ENCODE peak calls at places on chromosomes 3 and 15, in ten cellular contexts. One of them, this sample, is unnamed.

GRCh38 chr3:197337214-197337613 is 38.8 kb upstream of the DLG1 start:
- DNase-seq in GM13976: no peak
- DNase-seq in tibial artery: no peak
- DNase-seq in astrocyte: no peak
- DNase-seq in psoas muscle: no peak
- DNase-seq in glutamatergic neuron: no peak
- DNase-seq in AG10803: no peak
- DNase-seq in Calu3: no peak
- DNase-seq in heart right ventricle: no peak
- DNase-seq in left lung: no peak
- DNase-seq in this sample: no peak

GRCh38 chr3:13123765-13124164 is 50.5 kb upstream of the IQSEC1 start:
- DNase-seq in GM13976: no peak
- DNase-seq in tibial artery: peak
- DNase-seq in astrocyte: no peak
- DNase-seq in psoas muscle: no peak
- DNase-seq in glutamatergic neuron: no peak
- DNase-seq in AG10803: no peak
- DNase-seq in Calu3: no peak
- DNase-seq in heart right ventricle: no peak
- DNase-seq in left lung: no peak
- DNase-seq in this sample: no peak

GRCh38 chr3:196192036-196193001 is 18.9 kb downstream of the ZDHHC19 start:
- DNase-seq in GM13976: peak
- DNase-seq in tibial artery: no peak
- DNase-seq in astrocyte: no peak
- DNase-seq in psoas muscle: peak
- DNase-seq in glutamatergic neuron: no peak
- DNase-seq in AG10803: no peak
- DNase-seq in Calu3: no peak
- DNase-seq in heart right ventricle: no peak
- DNase-seq in left lung: no peak
- DNase-seq in this sample: peak

GRCh38 chr3:17740703-17741102 is 1.7 kb downstream of the TBC1D5 start:
- DNase-seq in GM13976: no peak
- DNase-seq in tibial artery: no peak
- DNase-seq in astrocyte: peak
- DNase-seq in psoas muscle: no peak
- DNase-seq in glutamatergic neuron: no peak
- DNase-seq in AG10803: peak
- DNase-seq in Calu3: peak
- DNase-seq in heart right ventricle: no peak
- DNase-seq in left lung: no peak
- DNase-seq in this sample: no peak

GRCh38 chr3:49674491-49674983 is 386 bp downstream of the APEH start:
- DNase-seq in GM13976: no peak
- DNase-seq in tibial artery: no peak
- DNase-seq in astrocyte: no peak
- DNase-seq in psoas muscle: no peak
- DNase-seq in glutamatergic neuron: no peak
- DNase-seq in AG10803: no peak
- DNase-seq in Calu3: no peak
- DNase-seq in heart right ventricle: peak
- DNase-seq in left lung: no peak
- DNase-seq in this sample: peak

GRCh38 chr3:151452346-151452745 is 8.5 kb downstream of the IGSF10 start:
- DNase-seq in GM13976: no peak
- DNase-seq in tibial artery: no peak
- DNase-seq in astrocyte: no peak
- DNase-seq in psoas muscle: no peak
- DNase-seq in glutamatergic neuron: no peak
- DNase-seq in AG10803: no peak
- DNase-seq in Calu3: no peak
- DNase-seq in heart right ventricle: no peak
- DNase-seq in left lung: no peak
- DNase-seq in this sample: no peak

GRCh38 chr3:171334465-171334811 is 125.8 kb downstream of the TNIK start:
- DNase-seq in GM13976: no peak
- DNase-seq in tibial artery: no peak
- DNase-seq in astrocyte: peak
- DNase-seq in psoas muscle: peak
- DNase-seq in glutamatergic neuron: no peak
- DNase-seq in AG10803: no peak
- DNase-seq in Calu3: peak
- DNase-seq in heart right ventricle: peak
- DNase-seq in left lung: peak
- DNase-seq in this sample: no peak

GRCh38 chr3:174270841-174271240 is 588.3 kb upstream of the NAALADL2 start:
- DNase-seq in GM13976: no peak
- DNase-seq in tibial artery: no peak
- DNase-seq in astrocyte: peak
- DNase-seq in psoas muscle: no peak
- DNase-seq in glutamatergic neuron: no peak
- DNase-seq in AG10803: peak
- DNase-seq in Calu3: no peak
- DNase-seq in heart right ventricle: no peak
- DNase-seq in left lung: no peak
- DNase-seq in this sample: no peak

GRCh38 chr15:82314769-82315518 is 34.3 kb downstream of the GOLGA6L10 start:
- DNase-seq in GM13976: no peak
- DNase-seq in tibial artery: peak
- DNase-seq in astrocyte: no peak
- DNase-seq in psoas muscle: no peak
- DNase-seq in glutamatergic neuron: no peak
- DNase-seq in AG10803: no peak
- DNase-seq in Calu3: no peak
- DNase-seq in heart right ventricle: no peak
- DNase-seq in left lung: no peak
- DNase-seq in this sample: no peak

GRCh38 chr15:82901114-82901805 is 51.3 kb downstream of the HOMER2 start:
- DNase-seq in GM13976: no peak
- DNase-seq in tibial artery: no peak
- DNase-seq in astrocyte: no peak
- DNase-seq in psoas muscle: no peak
- DNase-seq in glutamatergic neuron: no peak
- DNase-seq in AG10803: no peak
- DNase-seq in Calu3: no peak
- DNase-seq in heart right ventricle: no peak
- DNase-seq in left lung: no peak
- DNase-seq in this sample: no peak

GRCh38 chr3:42582474-42583070 is 805 bp upstream of the SEC22C start:
- DNase-seq in GM13976: no peak
- DNase-seq in tibial artery: no peak
- DNase-seq in astrocyte: no peak
- DNase-seq in psoas muscle: no peak
- DNase-seq in glutamatergic neuron: no peak
- DNase-seq in AG10803: no peak
- DNase-seq in Calu3: no peak
- DNase-seq in heart right ventricle: no peak
- DNase-seq in left lung: no peak
- DNase-seq in this sample: no peak

GRCh38 chr3:89841041-89841440 is 733.6 kb downstream of the EPHA3 start:
- DNase-seq in GM13976: no peak
- DNase-seq in tibial artery: no peak
- DNase-seq in astrocyte: no peak
- DNase-seq in psoas muscle: no peak
- DNase-seq in glutamatergic neuron: no peak
- DNase-seq in AG10803: no peak
- DNase-seq in Calu3: no peak
- DNase-seq in heart right ventricle: no peak
- DNase-seq in left lung: no peak
- DNase-seq in this sample: no peak

GRCh38 chr3:146892041-146892440 is 286.9 kb upstream of the PLSCR5 start:
- DNase-seq in GM13976: no peak
- DNase-seq in tibial artery: no peak
- DNase-seq in astrocyte: no peak
- DNase-seq in psoas muscle: no peak
- DNase-seq in glutamatergic neuron: no peak
- DNase-seq in AG10803: no peak
- DNase-seq in Calu3: no peak
- DNase-seq in heart right ventricle: no peak
- DNase-seq in left lung: no peak
- DNase-seq in this sample: no peak

GRCh38 chr3:149291178-149291577 is 42.3 kb downstream of the TM4SF18 start:
- DNase-seq in GM13976: peak
- DNase-seq in tibial artery: no peak
- DNase-seq in astrocyte: no peak
- DNase-seq in psoas muscle: no peak
- DNase-seq in glutamatergic neuron: no peak
- DNase-seq in AG10803: no peak
- DNase-seq in Calu3: no peak
- DNase-seq in heart right ventricle: no peak
- DNase-seq in left lung: no peak
- DNase-seq in this sample: peak

GRCh38 chr3:152508705-152509104 is 240.0 kb downstream of the MBNL1 start:
- DNase-seq in GM13976: no peak
- DNase-seq in tibial artery: no peak
- DNase-seq in astrocyte: no peak
- DNase-seq in psoas muscle: no peak
- DNase-seq in glutamatergic neuron: no peak
- DNase-seq in AG10803: no peak
- DNase-seq in Calu3: no peak
- DNase-seq in heart right ventricle: no peak
- DNase-seq in left lung: no peak
- DNase-seq in this sample: no peak

GRCh38 chr15:58309993-58310928 is 121.5 kb upstream of the LIPC start:
- DNase-seq in GM13976: no peak
- DNase-seq in tibial artery: peak
- DNase-seq in astrocyte: no peak
- DNase-seq in psoas muscle: no peak
- DNase-seq in glutamatergic neuron: no peak
- DNase-seq in AG10803: no peak
- DNase-seq in Calu3: no peak
- DNase-seq in heart right ventricle: peak
- DNase-seq in left lung: peak
- DNase-seq in this sample: no peak

GRCh38 chr3:127440384-127440783 is 150.1 kb downstream of the TPRA1 start:
- DNase-seq in GM13976: no peak
- DNase-seq in tibial artery: no peak
- DNase-seq in astrocyte: no peak
- DNase-seq in psoas muscle: no peak
- DNase-seq in glutamatergic neuron: no peak
- DNase-seq in AG10803: no peak
- DNase-seq in Calu3: no peak
- DNase-seq in heart right ventricle: no peak
- DNase-seq in left lung: peak
- DNase-seq in this sample: no peak

GRCh38 chr3:172787019-172787418 is 36.5 kb downstream of the ECT2 start:
- DNase-seq in GM13976: no peak
- DNase-seq in tibial artery: no peak
- DNase-seq in astrocyte: no peak
- DNase-seq in psoas muscle: no peak
- DNase-seq in glutamatergic neuron: no peak
- DNase-seq in AG10803: no peak
- DNase-seq in Calu3: no peak
- DNase-seq in heart right ventricle: no peak
- DNase-seq in left lung: no peak
- DNase-seq in this sample: no peak
- TF ChIP-seq CTCF in GM13976: no peak
- TF ChIP-seq CTCF in tibial artery: no peak
- TF ChIP-seq CTCF in astrocyte: no peak
- TF ChIP-seq CTCF in psoas muscle: no peak
- TF ChIP-seq CTCF in glutamatergic neuron: no peak
- TF ChIP-seq CTCF in AG10803: no peak
- TF ChIP-seq CTCF in Calu3: no peak
- TF ChIP-seq CTCF in heart right ventricle: no peak
- TF ChIP-seq CTCF in left lung: no peak
- TF ChIP-seq CTCF in this sample: no peak

GRCh38 chr3:55718956-55719355 is 231.8 kb upstream of the WNT5A start:
- DNase-seq in GM13976: no peak
- DNase-seq in tibial artery: no peak
- DNase-seq in astrocyte: no peak
- DNase-seq in psoas muscle: no peak
- DNase-seq in glutamatergic neuron: no peak
- DNase-seq in AG10803: no peak
- DNase-seq in Calu3: no peak
- DNase-seq in heart right ventricle: no peak
- DNase-seq in left lung: no peak
- DNase-seq in this sample: no peak

GRCh38 chr3:55721716-55722484 is 234.8 kb upstream of the WNT5A start:
- DNase-seq in GM13976: peak
- DNase-seq in tibial artery: no peak
- DNase-seq in astrocyte: no peak
- DNase-seq in psoas muscle: no peak
- DNase-seq in glutamatergic neuron: no peak
- DNase-seq in AG10803: peak
- DNase-seq in Calu3: no peak
- DNase-seq in heart right ventricle: no peak
- DNase-seq in left lung: no peak
- DNase-seq in this sample: peak

GRCh38 chr3:55718475-55718874 is 231.4 kb upstream of the WNT5A start:
- DNase-seq in GM13976: no peak
- DNase-seq in tibial artery: no peak
- DNase-seq in astrocyte: peak
- DNase-seq in psoas muscle: no peak
- DNase-seq in glutamatergic neuron: no peak
- DNase-seq in AG10803: peak
- DNase-seq in Calu3: no peak
- DNase-seq in heart right ventricle: no peak
- DNase-seq in left lung: no peak
- DNase-seq in this sample: no peak

GRCh38 chr3:55719508-55719907 is 232.4 kb upstream of the WNT5A start:
- DNase-seq in GM13976: no peak
- DNase-seq in tibial artery: no peak
- DNase-seq in astrocyte: no peak
- DNase-seq in psoas muscle: no peak
- DNase-seq in glutamatergic neuron: no peak
- DNase-seq in AG10803: peak
- DNase-seq in Calu3: no peak
- DNase-seq in heart right ventricle: no peak
- DNase-seq in left lung: no peak
- DNase-seq in this sample: no peak

GRCh38 chr3:55720614-55721013 is 233.5 kb upstream of the WNT5A start:
- DNase-seq in GM13976: peak
- DNase-seq in tibial artery: no peak
- DNase-seq in astrocyte: peak
- DNase-seq in psoas muscle: no peak
- DNase-seq in glutamatergic neuron: no peak
- DNase-seq in AG10803: peak
- DNase-seq in Calu3: no peak
- DNase-seq in heart right ventricle: no peak
- DNase-seq in left lung: no peak
- DNase-seq in this sample: no peak
- TF ChIP-seq CTCF in GM13976: peak
- TF ChIP-seq CTCF in tibial artery: no peak
- TF ChIP-seq CTCF in astrocyte: peak
- TF ChIP-seq CTCF in psoas muscle: no peak
- TF ChIP-seq CTCF in glutamatergic neuron: no peak
- TF ChIP-seq CTCF in AG10803: peak
- TF ChIP-seq CTCF in Calu3: no peak
- TF ChIP-seq CTCF in heart right ventricle: peak
- TF ChIP-seq CTCF in left lung: no peak
- TF ChIP-seq CTCF in this sample: no peak

GRCh38 chr3:113878403-113878802 is 39.8 kb downstream of the GRAMD1C start:
- DNase-seq in GM13976: no peak
- DNase-seq in tibial artery: no peak
- DNase-seq in astrocyte: no peak
- DNase-seq in psoas muscle: no peak
- DNase-seq in glutamatergic neuron: no peak
- DNase-seq in AG10803: no peak
- DNase-seq in Calu3: no peak
- DNase-seq in heart right ventricle: no peak
- DNase-seq in left lung: no peak
- DNase-seq in this sample: no peak
- TF ChIP-seq CTCF in GM13976: no peak
- TF ChIP-seq CTCF in tibial artery: no peak
- TF ChIP-seq CTCF in astrocyte: no peak
- TF ChIP-seq CTCF in psoas muscle: no peak
- TF ChIP-seq CTCF in glutamatergic neuron: no peak
- TF ChIP-seq CTCF in AG10803: no peak
- TF ChIP-seq CTCF in Calu3: no peak
- TF ChIP-seq CTCF in heart right ventricle: no peak
- TF ChIP-seq CTCF in left lung: no peak
- TF ChIP-seq CTCF in this sample: no peak

GRCh38 chr3:10693457-10693856 is 122.6 kb upstream of the SLC6A11 start:
- DNase-seq in GM13976: no peak
- DNase-seq in tibial artery: no peak
- DNase-seq in astrocyte: no peak
- DNase-seq in psoas muscle: no peak
- DNase-seq in glutamatergic neuron: no peak
- DNase-seq in AG10803: no peak
- DNase-seq in Calu3: no peak
- DNase-seq in heart right ventricle: no peak
- DNase-seq in left lung: no peak
- DNase-seq in this sample: no peak
- TF ChIP-seq CTCF in GM13976: no peak
- TF ChIP-seq CTCF in tibial artery: no peak
- TF ChIP-seq CTCF in astrocyte: no peak
- TF ChIP-seq CTCF in psoas muscle: peak
- TF ChIP-seq CTCF in glutamatergic neuron: no peak
- TF ChIP-seq CTCF in AG10803: no peak
- TF ChIP-seq CTCF in Calu3: no peak
- TF ChIP-seq CTCF in heart right ventricle: peak
- TF ChIP-seq CTCF in left lung: no peak
- TF ChIP-seq CTCF in this sample: no peak

This sample was measured in activated CD8-positive, alpha-beta T cell treated with anti-CD3 and anti-CD28 coated beads for 36 hours.